ENCODE peak calls at places on chromosome 21, in seven cellular contexts. One of them, this sample, is unnamed.

GRCh38 chr21:29053011-29053553 is 20.4 kb downstream of the CCT8 start:
- DNase-seq in prostate gland: no peak
- DNase-seq in fibroblast of lung: no peak
- DNase-seq in epithelial cell of esophagus: no peak
- DNase-seq in tibial artery: no peak
- DNase-seq in HepG2: no peak
- DNase-seq in cardiac fibroblast: no peak
- DNase-seq in this sample: no peak

GRCh38 chr21:21232320-21232719 is 234.1 kb downstream of the NCAM2 start:
- DNase-seq in prostate gland: no peak
- DNase-seq in fibroblast of lung: peak; percentile 50
- DNase-seq in epithelial cell of esophagus: peak; percentile 1
- DNase-seq in tibial artery: no peak
- DNase-seq in HepG2: no peak
- DNase-seq in cardiac fibroblast: peak; percentile 79
- DNase-seq in this sample: peak; percentile 53

GRCh38 chr21:38861989-38862683 is 56.4 kb downstream of the ETS2 start:
- DNase-seq in prostate gland: no peak
- DNase-seq in fibroblast of lung: peak; percentile 26
- DNase-seq in epithelial cell of esophagus: no peak
- DNase-seq in tibial artery: no peak
- DNase-seq in HepG2: no peak
- DNase-seq in cardiac fibroblast: no peak
- DNase-seq in this sample: peak; percentile 48

GRCh38 chr21:32163386-32163785 is 115.5 kb downstream of the MIS18A start:
- DNase-seq in prostate gland: no peak
- DNase-seq in fibroblast of lung: no peak
- DNase-seq in epithelial cell of esophagus: no peak
- DNase-seq in tibial artery: no peak
- DNase-seq in HepG2: no peak
- DNase-seq in cardiac fibroblast: no peak
- DNase-seq in this sample: no peak

GRCh38 chr21:14757533-14758327 is 211.6 kb upstream of the SAMSN1 start:
- DNase-seq in prostate gland: no peak
- DNase-seq in fibroblast of lung: no peak
- DNase-seq in epithelial cell of esophagus: no peak
- DNase-seq in tibial artery: no peak
- DNase-seq in HepG2: no peak
- DNase-seq in cardiac fibroblast: no peak
- DNase-seq in this sample: no peak

GRCh38 chr21:31343030-31343510 is 991 bp downstream of the TIAM1 start:
- DNase-seq in prostate gland: no peak
- DNase-seq in fibroblast of lung: no peak
- DNase-seq in epithelial cell of esophagus: no peak
- DNase-seq in tibial artery: no peak
- DNase-seq in HepG2: no peak
- DNase-seq in cardiac fibroblast: no peak
- DNase-seq in this sample: no peak

GRCh38 chr21:32726742-32727477 is 903 bp downstream of the SYNJ1 start:
- DNase-seq in prostate gland: no peak
- DNase-seq in fibroblast of lung: peak; percentile 21
- DNase-seq in epithelial cell of esophagus: peak; percentile 30
- DNase-seq in tibial artery: peak; percentile 65
- DNase-seq in HepG2: no peak
- DNase-seq in cardiac fibroblast: peak; percentile 32
- DNase-seq in this sample: no peak

GRCh38 chr21:32248616-32249550 is 30.0 kb downstream of the MIS18A start:
- DNase-seq in prostate gland: no peak
- DNase-seq in fibroblast of lung: no peak
- DNase-seq in epithelial cell of esophagus: no peak
- DNase-seq in tibial artery: no peak
- DNase-seq in HepG2: no peak
- DNase-seq in cardiac fibroblast: peak; percentile 29
- DNase-seq in this sample: no peak

GRCh38 chr21:37766104-37766503 is 150.2 kb downstream of the KCNJ6 start:
- DNase-seq in prostate gland: no peak
- DNase-seq in fibroblast of lung: no peak
- DNase-seq in epithelial cell of esophagus: no peak
- DNase-seq in tibial artery: no peak
- DNase-seq in HepG2: no peak
- DNase-seq in cardiac fibroblast: no peak
- DNase-seq in this sample: no peak

GRCh38 chr21:31374430-31374829 is 30.4 kb upstream of the TIAM1 start:
- DNase-seq in prostate gland: no peak
- DNase-seq in fibroblast of lung: no peak
- DNase-seq in epithelial cell of esophagus: no peak
- DNase-seq in tibial artery: no peak
- DNase-seq in HepG2: no peak
- DNase-seq in cardiac fibroblast: no peak
- DNase-seq in this sample: no peak

GRCh38 chr21:39633043-39633442 is 20.3 kb downstream of the B3GALT5 start:
- DNase-seq in prostate gland: no peak
- DNase-seq in fibroblast of lung: peak; percentile 77
- DNase-seq in epithelial cell of esophagus: peak; percentile 40
- DNase-seq in tibial artery: no peak
- DNase-seq in HepG2: no peak
- DNase-seq in cardiac fibroblast: no peak
- DNase-seq in this sample: no peak

GRCh38 chr21:44413566-44414290 is 41.6 kb upstream of the LRRC3 start:
- DNase-seq in prostate gland: no peak
- DNase-seq in fibroblast of lung: no peak
- DNase-seq in epithelial cell of esophagus: no peak
- DNase-seq in tibial artery: peak; percentile 47
- DNase-seq in HepG2: no peak
- DNase-seq in cardiac fibroblast: no peak
- DNase-seq in this sample: no peak

GRCh38 chr21:39452207-39452964 is 616 bp downstream of the SH3BGR start:
- DNase-seq in prostate gland: no peak
- DNase-seq in fibroblast of lung: peak; percentile 60
- DNase-seq in epithelial cell of esophagus: peak; percentile 14
- DNase-seq in tibial artery: no peak
- DNase-seq in HepG2: peak; percentile 3
- DNase-seq in cardiac fibroblast: peak; percentile 43
- DNase-seq in this sample: no peak

GRCh38 chr21:39968010-39968409 is 100.8 kb downstream of the PCP4 start:
- DNase-seq in prostate gland: no peak
- DNase-seq in fibroblast of lung: no peak
- DNase-seq in epithelial cell of esophagus: no peak
- DNase-seq in tibial artery: no peak
- DNase-seq in HepG2: no peak
- DNase-seq in cardiac fibroblast: no peak
- DNase-seq in this sample: no peak

GRCh38 chr21:29306920-29307319 is 8.2 kb downstream of the BACH1 start:
- DNase-seq in prostate gland: no peak
- DNase-seq in fibroblast of lung: no peak
- DNase-seq in epithelial cell of esophagus: no peak
- DNase-seq in tibial artery: no peak
- DNase-seq in HepG2: no peak
- DNase-seq in cardiac fibroblast: no peak
- DNase-seq in this sample: no peak

DNA sequence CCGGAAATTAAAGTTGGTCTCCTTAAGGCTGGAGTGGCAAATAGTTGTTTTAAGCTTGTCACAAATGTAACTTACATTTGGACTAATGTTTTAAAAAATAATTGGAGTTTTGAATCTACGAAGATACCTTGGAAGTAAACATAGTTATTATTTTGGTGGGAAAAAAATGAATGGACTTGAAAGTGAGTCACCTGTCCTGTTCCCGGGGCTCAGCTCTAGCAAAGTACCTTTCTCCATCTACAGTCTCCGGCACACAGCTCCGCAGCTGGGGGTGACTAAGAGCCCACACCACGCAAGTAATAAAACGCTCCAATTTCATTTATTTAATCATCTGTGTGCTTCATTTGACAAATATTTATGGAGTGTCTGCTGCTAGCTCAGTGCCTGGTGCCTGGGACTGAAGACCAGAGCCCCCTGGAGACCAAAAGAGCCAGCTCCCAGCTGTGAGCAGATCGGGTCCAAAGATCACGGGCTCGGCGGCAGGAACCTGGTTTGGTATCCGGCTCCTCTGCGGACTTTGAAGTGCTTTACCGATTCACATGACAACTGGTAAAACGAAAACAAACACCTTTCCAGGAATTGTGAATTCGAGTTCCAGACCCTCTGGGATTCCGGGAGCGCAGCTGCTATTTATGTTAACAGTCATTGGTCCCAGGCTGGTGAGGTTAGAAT is 1.7 kb upstream of the RIPK4 start:
- DNase-seq in prostate gland: no peak
- DNase-seq in fibroblast of lung: peak; percentile 85
- DNase-seq in epithelial cell of esophagus: peak; percentile 88
- DNase-seq in tibial artery: peak; percentile 75
- DNase-seq in HepG2: peak; percentile 95
- DNase-seq in cardiac fibroblast: peak; percentile 61
- DNase-seq in this sample: no peak
- TF ChIP-seq CTCF in prostate gland: no peak
- TF ChIP-seq CTCF in fibroblast of lung: peak; percentile 39
- TF ChIP-seq CTCF in epithelial cell of esophagus: peak; percentile 36
- TF ChIP-seq CTCF in tibial artery: no peak
- TF ChIP-seq CTCF in HepG2: peak; percentile 77
- TF ChIP-seq CTCF in cardiac fibroblast: peak; percentile 39
- TF ChIP-seq CTCF in this sample: peak; percentile 59

DNA sequence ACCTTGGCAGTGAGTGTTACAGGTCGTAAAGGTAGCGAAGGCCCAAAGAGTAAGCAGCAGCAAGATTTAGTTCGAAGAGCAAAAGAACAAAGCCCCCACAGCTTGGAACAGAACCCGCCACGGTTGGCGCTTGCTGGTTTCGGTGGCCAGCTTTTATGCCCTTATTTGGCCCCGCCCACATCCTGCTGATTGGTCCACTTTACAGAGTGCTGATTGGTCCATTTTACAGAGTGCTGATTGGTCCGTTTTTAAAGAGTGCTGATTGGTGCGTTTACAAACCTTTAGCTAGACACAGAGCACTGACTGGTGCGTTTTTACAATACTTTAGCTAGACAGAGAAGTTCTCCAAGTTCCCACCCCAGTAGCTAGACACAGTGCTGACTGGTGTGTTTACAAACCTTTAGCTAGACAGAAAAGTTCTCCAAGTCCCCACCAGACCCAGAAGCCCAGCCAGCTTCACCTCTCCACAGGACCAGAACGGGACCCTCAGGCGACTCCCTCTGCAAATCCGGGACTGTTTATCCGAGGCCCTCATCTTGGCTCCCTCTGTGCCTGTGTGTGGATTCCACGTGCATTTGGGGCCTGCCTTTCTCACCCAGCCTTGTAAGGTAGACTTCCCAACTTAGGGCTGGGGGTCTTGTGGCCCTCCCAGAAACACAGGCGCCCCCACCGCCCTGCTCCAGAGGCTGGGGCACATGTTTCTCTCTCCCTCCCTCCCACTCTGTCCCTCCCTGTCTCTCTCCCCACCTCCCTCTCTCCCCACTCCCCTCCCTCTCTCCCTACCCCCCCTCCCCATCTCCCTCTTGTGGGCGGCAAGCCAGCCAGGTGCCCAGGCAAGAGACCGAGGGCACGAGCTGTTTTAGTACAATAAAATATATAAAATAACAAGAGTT is 12.6 kb downstream of the FTCD start:
- DNase-seq in prostate gland: no peak
- DNase-seq in fibroblast of lung: no peak
- DNase-seq in epithelial cell of esophagus: no peak
- DNase-seq in tibial artery: peak; percentile 56
- DNase-seq in HepG2: no peak
- DNase-seq in cardiac fibroblast: no peak
- DNase-seq in this sample: no peak
- H3K4me3 ChIP-seq in prostate gland: no peak overlapping the region
- H3K4me3 ChIP-seq in fibroblast of lung: no peak overlapping the region
- H3K4me3 ChIP-seq in epithelial cell of esophagus: no peak overlapping the region
- H3K4me3 ChIP-seq in tibial artery: no peak overlapping the region
- H3K4me3 ChIP-seq in HepG2: no peak overlapping the region
- H3K4me3 ChIP-seq in cardiac fibroblast: no peak overlapping the region
- H3K4me3 ChIP-seq in this sample: no peak overlapping the region

GRCh38 chr21:36069713-36070573 is at the start of gene CBR1:
- DNase-seq in prostate gland: peak; percentile 88
- DNase-seq in fibroblast of lung: peak; percentile 94
- DNase-seq in epithelial cell of esophagus: peak; percentile 83
- DNase-seq in tibial artery: peak; percentile 98
- DNase-seq in HepG2: peak; percentile 72
- DNase-seq in cardiac fibroblast: peak; percentile 97
- DNase-seq in this sample: peak; percentile 73
- TF ChIP-seq CTCF in prostate gland: no peak
- TF ChIP-seq CTCF in fibroblast of lung: no peak
- TF ChIP-seq CTCF in epithelial cell of esophagus: no peak
- TF ChIP-seq CTCF in tibial artery: peak; percentile 14
- TF ChIP-seq CTCF in HepG2: peak; percentile 11
- TF ChIP-seq CTCF in cardiac fibroblast: no peak
- TF ChIP-seq CTCF in this sample: no peak

GRCh38 chr21:43363506-43364260 is 63.2 kb downstream of the SIK1 start:
- DNase-seq in prostate gland: no peak
- DNase-seq in fibroblast of lung: no peak
- DNase-seq in epithelial cell of esophagus: no peak
- DNase-seq in tibial artery: no peak
- DNase-seq in HepG2: no peak
- DNase-seq in cardiac fibroblast: no peak
- DNase-seq in this sample: no peak

GRCh38 chr21:43362928-43363314 is 64.0 kb downstream of the SIK1 start:
- DNase-seq in prostate gland: no peak
- DNase-seq in fibroblast of lung: peak; percentile 74
- DNase-seq in epithelial cell of esophagus: no peak
- DNase-seq in tibial artery: no peak
- DNase-seq in HepG2: no peak
- DNase-seq in cardiac fibroblast: no peak
- DNase-seq in this sample: peak; percentile 42

GRCh38 chr21:43361493-43362296 is 65.2 kb downstream of the SIK1 start:
- DNase-seq in prostate gland: peak; percentile 93
- DNase-seq in fibroblast of lung: no peak
- DNase-seq in epithelial cell of esophagus: peak; percentile 95
- DNase-seq in tibial artery: peak; percentile 83
- DNase-seq in HepG2: no peak
- DNase-seq in cardiac fibroblast: no peak
- DNase-seq in this sample: no peak

GRCh38 chr21:43361127-43361492 is 65.8 kb downstream of the SIK1 start:
- DNase-seq in prostate gland: peak; percentile 67
- DNase-seq in fibroblast of lung: no peak
- DNase-seq in epithelial cell of esophagus: peak; percentile 59
- DNase-seq in tibial artery: no peak
- DNase-seq in HepG2: no peak
- DNase-seq in cardiac fibroblast: no peak
- DNase-seq in this sample: no peak

GRCh38 chr21:43362306-43362927 is 64.5 kb downstream of the SIK1 start:
- DNase-seq in prostate gland: peak; percentile 74
- DNase-seq in fibroblast of lung: peak; percentile 71
- DNase-seq in epithelial cell of esophagus: peak; percentile 68
- DNase-seq in tibial artery: peak; percentile 90
- DNase-seq in HepG2: no peak
- DNase-seq in cardiac fibroblast: peak; percentile 63
- DNase-seq in this sample: peak; percentile 20
- H3K4me3 ChIP-seq in prostate gland: peak overlapping the region; percentile 6
- H3K4me3 ChIP-seq in fibroblast of lung: no peak overlapping the region
- H3K4me3 ChIP-seq in epithelial cell of esophagus: no peak overlapping the region
- H3K4me3 ChIP-seq in tibial artery: peak overlapping the region; percentile 32
- H3K4me3 ChIP-seq in HepG2: no peak overlapping the region
- H3K4me3 ChIP-seq in cardiac fibroblast: peak overlapping the region; percentile 35
- H3K4me3 ChIP-seq in this sample: no peak overlapping the region

This sample was measured in astrocyte of the cerebellum.